ENCODE peak calls at places on chromosomes 16 and 17, in six cellular contexts. N, C, O, X, Y and T are unnamed samples. For H3K27me3, the result is how much of the 10 kb centered on the place peaks cover.

GRCh38 chr16:19094542-19095365 is 19.0 kb upstream of the ITPRIPL2 start:
- DNase-seq in C (no peak), X (no peak), Y (peak), O (no peak), N (no peak), T (no peak)

GRCh38 chr16:4373356-4373908 is 1.8 kb downstream of the VASN start:
- DNase-seq in N (no peak), Y (no peak), O (no peak), X (no peak), C (no peak), T (no peak)

GRCh38 chr17:53142890-53143289 is 679.8 kb upstream of the KIF2B start:
- DNase-seq in N (no peak), C (peak), Y (no peak), O (no peak), X (peak), T (no peak)

GRCh38 chr16:3135120-3135715 is 389 bp downstream of the ZNF213 start:
- DNase-seq in Y (no peak), X (no peak), C (no peak), O (no peak), N (no peak), T (no peak)

GRCh38 chr16:56667581-56668571 is at the start of gene MT1G:
- DNase-seq in X (no peak), Y (no peak), O (no peak), N (no peak), C (peak), T (no peak)

GRCh38 chr16:30458561-30459394 is 13.1 kb upstream of the SEPHS2 start:
- DNase-seq in N (no peak), Y (no peak), X (no peak), C (no peak), O (no peak), T (no peak)

GRCh38 chr17:3485481-3486068 is 9.8 kb downstream of the ASPA start:
- DNase-seq in N (no peak), Y (no peak), X (no peak), C (no peak), O (no peak), T (no peak)

GRCh38 chr16:66603537-66604375 is 748 bp upstream of the CMTM3 start:
- DNase-seq in O (peak), N (no peak), C (peak), Y (no peak), X (peak), T (peak)

GRCh38 chr16:86244936-86245335 is 265.4 kb upstream of the FOXF1 start:
- DNase-seq in X (no peak), C (no peak), N (no peak), O (no peak), Y (no peak), T (no peak)

GRCh38 chr16:25896412-25896811 is 204.7 kb downstream of the HS3ST4 start:
- DNase-seq in X (no peak), C (no peak), Y (no peak), N (no peak), O (no peak), T (no peak)

GRCh38 chr17:39754958-39755549 is 17.3 kb downstream of the GRB7 start:
- DNase-seq in X (no peak), C (peak), Y (no peak), O (no peak), N (no peak), T (no peak)

GRCh38 chr17:76801706-76802105 is 63.8 kb downstream of the MFSD11 start:
- DNase-seq in O (no peak), C (no peak), X (no peak), N (no peak), Y (no peak), T (no peak)

GRCh38 chr17:32862940-32863339 is 14.0 kb downstream of the MYO1D start:
- DNase-seq in O (no peak), N (no peak), X (no peak), C (no peak), Y (no peak), T (no peak)

GRCh38 chr16:5205394-5206040 is 107.9 kb upstream of the EEF2KMT start:
- DNase-seq in Y (no peak), C (no peak), O (no peak), X (no peak), N (no peak), T (no peak)

GRCh38 chr17:4950075-4950756 is 703 bp upstream of the ENO3 start:
- DNase-seq in N (no peak), X (no peak), C (peak), O (no peak), Y (no peak), T (no peak)

GRCh38 chr16:24848065-24848464 is 2.3 kb downstream of the SLC5A11 start:
- DNase-seq in O (peak), N (no peak), X (peak), C (no peak), Y (peak), T (no peak)

GRCh38 chr16:4217246-4218131 is 24.4 kb downstream of the SRL start:
- DNase-seq in N (no peak), Y (no peak), C (no peak), X (no peak), O (peak), T (no peak)

GRCh38 chr16:6335072-6335471 is 997.6 kb upstream of the RBFOX1 start:
- DNase-seq in X (no peak), C (peak), Y (no peak), N (no peak), O (no peak), T (peak)

GRCh38 chr17:9912146-9913099 is 7.4 kb upstream of the RCVRN start:
- DNase-seq in O (peak), N (no peak), Y (no peak), X (no peak), C (no peak), T (no peak)

GRCh38 chr16:2046889-2047329 is 725 bp downstream of the NTHL1 start:
- DNase-seq in Y (no peak), X (no peak), O (no peak), N (no peak), C (no peak), T (no peak)

GRCh38 chr17:40073454-40074174 is 10.8 kb downstream of the THRA start:
- DNase-seq in C (no peak), X (no peak), N (no peak), Y (no peak), O (no peak), T (no peak)

GRCh38 chr16:25235991-25236390 is 19.2 kb downstream of the AQP8 start:
- DNase-seq in X (no peak), O (peak), C (no peak), Y (no peak), N (no peak), T (no peak)

GRCh38 chr17:1908699-1909309 is 79.0 kb downstream of the RPA1 start:
- DNase-seq in X (peak), C (peak), N (no peak), Y (peak), O (peak), T (peak)

GRCh38 chr16:74601131-74601871 is 5.6 kb downstream of the GLG1 start:
- DNase-seq in C (no peak), O (no peak), X (no peak), N (no peak), Y (no peak), T (no peak)

GRCh38 chr17:66843606-66844005 is 8.7 kb downstream of the CACNG5 start:
- DNase-seq in X (no peak), C (no peak), O (no peak), Y (no peak), N (no peak), T (no peak)

GRCh38 chr16:67403976-67404555 is 10.8 kb upstream of the TPPP3 start:
- DNase-seq in N (no peak), X (no peak), O (no peak), Y (no peak), C (no peak), T (no peak)

GRCh38 chr16:27595461-27595860 is 45.5 kb downstream of the KATNIP start:
- DNase-seq in O (no peak), C (no peak), X (no peak), Y (no peak), N (no peak), T (no peak)
- H3K9ac ChIP-seq in O (no peak), C (no peak), X (no peak), Y (no peak), N (no peak), T (no peak)

GRCh38 chr17:50871898-50872297 is 5.7 kb upstream of the TOB1 start:
- DNase-seq in N (no peak), Y (no peak), X (no peak), C (peak), O (no peak), T (no peak)

GRCh38 chr17:50868594-50868993 is 2.4 kb upstream of the TOB1 start:
- DNase-seq in Y (no peak), X (no peak), O (no peak), C (peak), N (no peak), T (no peak)

GRCh38 chr17:50872710-50873424 is 6.7 kb upstream of the TOB1 start:
- DNase-seq in O (peak), X (no peak), C (peak), N (no peak), Y (no peak), T (no peak)

GRCh38 chr17:50867856-50868438 is 1.8 kb upstream of the TOB1 start:
- DNase-seq in X (no peak), N (no peak), O (peak), Y (no peak), C (no peak), T (no peak)

GRCh38 chr17:50871369-50871768 is 5.2 kb upstream of the TOB1 start:
- DNase-seq in Y (no peak), C (peak), N (no peak), X (no peak), O (no peak), T (no peak)
- H4K91ac ChIP-seq in Y (no peak), C (no peak), N (no peak), X (no peak), O (no peak), T (no peak)

GRCh38 chr17:49508891-49509587 is 13.9 kb downstream of the NGFR start:
- DNase-seq in Y (no peak), O (no peak), X (no peak), N (no peak), C (no peak), T (no peak)

GRCh38 chr17:49510720-49511110 is 15.6 kb downstream of the NGFR start:
- DNase-seq in N (no peak), C (no peak), X (no peak), Y (no peak), O (no peak), T (no peak)

GRCh38 chr17:49508061-49508865 is 13.2 kb downstream of the NGFR start:
- DNase-seq in X (no peak), O (no peak), N (peak), Y (peak), C (peak), T (peak)

GRCh38 chr17:49510059-49510719 is 15.1 kb downstream of the NGFR start:
- DNase-seq in O (no peak), N (no peak), C (no peak), X (no peak), Y (no peak), T (no peak)

GRCh38 chr17:49509588-49509917 is 14.5 kb downstream of the NGFR start:
- DNase-seq in O (no peak), C (no peak), X (no peak), Y (no peak), N (no peak), T (no peak)
- H3K27me3 ChIP-seq in O (half or more), C (under half), X (under half), Y (under half), N (under half), T (under half)

GRCh38 chr17:80832888-80833583 is 158.6 kb upstream of the CHMP6 start:
- DNase-seq in O (peak), C (peak), X (peak), N (peak), Y (peak), T (peak)

GRCh38 chr17:80832266-80832676 is 159.4 kb upstream of the CHMP6 start:
- DNase-seq in O (peak), X (peak), N (no peak), C (peak), Y (no peak), T (no peak)

GRCh38 chr17:80834896-80835281 is 156.8 kb upstream of the CHMP6 start:
- DNase-seq in O (no peak), Y (no peak), N (no peak), C (no peak), X (no peak), T (no peak)

GRCh38 chr17:80835816-80836657 is 155.6 kb upstream of the CHMP6 start:
- DNase-seq in Y (no peak), C (no peak), X (no peak), N (no peak), O (no peak), T (no peak)

GRCh38 chr17:80833952-80834895 is 157.4 kb upstream of the CHMP6 start:
- DNase-seq in C (no peak), O (peak), N (no peak), X (no peak), Y (no peak), T (no peak)
- H3K9ac ChIP-seq in C (no peak), O (peak), N (no peak), X (peak), Y (no peak), T (peak)

GRCh38 chr17:55518549-55518948 is 7.3 kb upstream of the SMIM36 start:
- DNase-seq in O (no peak), Y (no peak), N (no peak), X (no peak), C (no peak), T (no peak)
- H4K91ac ChIP-seq in O (no peak), Y (no peak), N (no peak), X (no peak), C (no peak), T (no peak)